ENCODE peak calls at places on chromosomes 2 and 18, in four cellular contexts. M is HL-60, J is GM12878, G is K562. S is an unnamed sample.
A peak's percentile ranks its signal among the peaks of the same experiment; 100 is the strongest.

GRCh38 chr2:44246436-44246835 is 28.8 kb upstream of the SLC3A1 start:
- DNase-seq in M (peak; percentile 28), J (no peak), G (no peak), S (no peak)

GRCh38 chr2:143513081-143513480 is 383.9 kb downstream of the ARHGAP15 start:
- DNase-seq in M (no peak), J (peak; percentile 5), G (peak; percentile 37), S (no peak)

GRCh38 chr2:13681936-13682335 is 950.6 kb upstream of the LRATD1 start:
- DNase-seq in M (no peak), J (no peak), G (no peak), S (no peak)

GRCh38 chr2:40367652-40368051 is 84.2 kb downstream of the SLC8A1 start:
- DNase-seq in M (no peak), J (no peak), G (no peak), S (no peak)

GRCh38 chr2:6958616-6959235 is 41.5 kb downstream of the RNF144A start:
- DNase-seq in M (no peak), J (no peak), G (no peak), S (no peak)

GRCh38 chr18:59446012-59446411 is 86.9 kb upstream of the LMAN1 start:
- DNase-seq in M (no peak), J (no peak), G (no peak), S (no peak)

GRCh38 chr18:73990241-73990640 is 157.4 kb downstream of the FBXO15 start:
- DNase-seq in M (no peak), J (no peak), G (no peak), S (no peak)

GRCh38 chr2:236319036-236319435 is 54.8 kb upstream of the ASB18 start:
- DNase-seq in M (no peak), J (no peak), G (no peak), S (no peak)

GRCh38 chr2:232697807-232698110 is 628 bp downstream of the GIGYF2 start:
- DNase-seq in M (no peak), J (no peak), G (peak; percentile 20), S (no peak)

GRCh38 chr18:44716697-44717163 is 36.0 kb downstream of the SETBP1 start:
- DNase-seq in M (no peak), J (no peak), G (no peak), S (no peak)

GRCh38 chr2:212536385-212537310 is 2.0 kb downstream of the ERBB4 start:
- DNase-seq in M (no peak), J (no peak), G (no peak), S (no peak)

GRCh38 chr2:109200616-109201464 is 71.8 kb downstream of the SH3RF3 start:
- DNase-seq in M (no peak), J (no peak), G (no peak), S (no peak)

GRCh38 chr2:49914281-49914680 is 760.0 kb upstream of the FSHR start:
- DNase-seq in M (no peak), J (no peak), G (no peak), S (no peak)

GRCh38 chr2:160731415-160731814 is 237.8 kb upstream of the RBMS1 start:
- DNase-seq in M (no peak), J (no peak), G (no peak), S (no peak)

GRCh38 chr18:61295153-61295552 is 38.1 kb upstream of the CDH20 start:
- DNase-seq in M (no peak), J (no peak), G (no peak), S (no peak)

GRCh38 chr2:3313845-3314375 is 63.7 kb downstream of the EIPR1 start:
- DNase-seq in M (no peak), J (no peak), G (no peak), S (no peak)
- TF ChIP-seq SPI1 in M (no peak), J (no peak), G (no peak), S (no peak)

GRCh38 chr2:101473581-101473910 is 1.4 kb downstream of the RFX8 start:
- DNase-seq in M (no peak), J (no peak), G (no peak), S (no peak)

GRCh38 chr2:101474752-101475384 is at the start of gene RFX8:
- DNase-seq in M (peak; percentile 72), J (no peak), G (no peak), S (no peak)

GRCh38 chr2:101469863-101470262 is 5.0 kb downstream of the RFX8 start:
- DNase-seq in M (no peak), J (no peak), G (no peak), S (no peak)

GRCh38 chr2:101476605-101477208 is 1.8 kb upstream of the RFX8 start:
- DNase-seq in M (no peak), J (no peak), G (no peak), S (no peak)

GRCh38 chr2:101473911-101474751 is 781 bp downstream of the RFX8 start:
- DNase-seq in M (peak; percentile 40), J (no peak), G (no peak), S (no peak)
- TF ChIP-seq SPI1 in M (peak; percentile 26), J (no peak), G (no peak), S (no peak)

GRCh38 chr2:61967262-61967661 is 61.8 kb downstream of the COMMD1 start:
- DNase-seq in M (no peak), J (no peak), G (no peak), S (no peak)
- TF ChIP-seq SPI1 in M (no peak), J (no peak), G (no peak), S (no peak)

DNA sequence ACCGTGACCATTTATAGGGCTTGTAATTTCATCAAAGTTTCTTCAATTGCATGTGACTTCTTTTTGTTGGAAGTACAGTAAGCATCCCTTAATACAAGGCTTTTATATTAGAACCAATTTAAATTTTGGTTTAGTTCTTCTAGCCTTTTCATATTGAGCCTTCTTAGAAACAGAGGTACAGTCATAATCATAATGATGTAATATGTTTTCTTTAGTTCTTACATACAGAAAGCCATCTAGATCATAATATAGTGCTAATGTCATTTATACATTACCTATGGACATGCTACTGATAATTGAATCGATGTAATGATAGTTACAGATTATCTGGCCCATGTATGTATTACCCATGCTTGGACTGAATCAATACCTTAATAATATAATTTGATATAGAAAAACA is 109.9 kb upstream of the OTX1 start:
- DNase-seq in M (no peak), J (no peak), G (no peak), S (no peak)
- TF ChIP-seq SPI1 in M (no peak), J (no peak), G (no peak), S (no peak)

DNA sequence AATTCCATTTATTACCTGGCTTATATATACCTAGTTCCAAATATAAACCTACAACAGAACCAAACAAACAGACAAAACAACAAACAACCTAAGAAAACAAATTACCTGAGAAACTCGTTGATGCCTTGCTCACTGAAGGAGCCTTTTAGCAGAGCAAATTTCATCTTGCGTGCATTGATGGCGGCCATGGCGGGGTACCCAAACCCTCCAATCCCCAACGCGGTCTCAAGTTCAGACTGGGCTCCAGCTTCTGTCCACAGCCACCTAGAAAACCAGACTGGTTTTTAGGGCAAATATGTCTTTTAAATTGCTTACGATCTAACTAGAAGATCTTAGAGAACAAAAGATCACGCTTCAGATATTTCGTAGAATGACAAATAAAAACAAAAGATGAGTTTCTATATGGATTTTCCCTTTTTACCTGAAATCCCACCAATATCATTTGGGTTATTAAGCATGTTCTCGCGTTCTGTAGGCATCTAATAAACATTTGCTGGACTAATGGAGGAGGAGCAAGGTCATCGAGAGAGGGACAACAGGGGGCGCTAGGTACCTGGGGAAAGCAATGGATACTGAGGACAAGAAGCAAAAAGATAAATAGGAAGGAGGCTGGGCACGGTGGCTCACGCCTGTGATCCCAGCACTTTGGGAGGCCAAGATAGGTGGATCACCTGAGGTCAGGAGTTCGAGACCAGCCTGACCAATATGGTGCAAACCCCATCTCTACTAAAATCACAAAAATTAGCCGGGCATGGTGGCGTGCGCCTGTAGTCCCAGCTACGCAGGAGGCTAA is 25.2 kb downstream of the PDIA6 start:
- DNase-seq in M (no peak), J (no peak), G (no peak), S (no peak)
- TF ChIP-seq SPI1 in M (no peak), J (no peak), G (no peak), S (no peak)

GRCh38 chr2:235055891-235056516 is 104.2 kb downstream of the SH3BP4 start:
- DNase-seq in M (no peak), J (no peak), G (peak; percentile 56), S (no peak)
- TF ChIP-seq SPI1 in M (no peak), J (no peak), G (no peak), S (no peak)

DNA sequence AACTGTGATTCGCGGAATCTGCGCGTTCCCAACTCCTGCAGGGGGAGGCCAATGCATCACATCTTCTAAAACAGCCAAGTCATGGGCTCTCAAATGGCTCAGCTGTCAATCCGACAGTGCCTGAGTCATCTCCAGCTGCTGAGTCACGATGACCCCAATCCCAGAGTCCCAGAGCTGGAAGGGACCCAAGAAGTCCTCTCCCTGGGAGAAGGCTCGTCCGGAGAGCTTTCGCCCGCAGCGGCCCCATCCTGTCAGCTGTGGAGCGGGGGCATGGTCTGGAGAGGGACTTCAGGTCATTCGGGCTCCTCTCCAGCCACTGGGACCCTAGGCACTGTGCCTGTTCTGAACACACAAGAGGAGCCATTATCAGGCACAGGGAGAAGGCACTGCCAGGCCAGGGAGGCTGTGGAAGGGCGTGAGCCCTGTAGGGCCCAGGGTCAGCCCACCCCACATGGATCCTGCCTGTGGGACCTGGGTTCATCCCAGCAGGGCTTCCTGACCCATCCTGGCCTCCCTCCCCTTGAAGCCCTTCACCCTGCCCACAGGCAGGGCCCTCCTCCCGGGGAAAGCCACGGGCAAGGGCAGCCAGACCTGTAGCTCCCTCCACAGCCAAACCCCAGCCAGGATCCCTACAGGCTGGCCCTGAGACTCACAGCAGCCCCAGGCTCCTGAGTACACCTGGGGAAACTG is 47.6 kb upstream of the GPC1 start:
- DNase-seq in M (no peak), J (no peak), G (peak; percentile 69), S (no peak)
- TF ChIP-seq SPI1 in M (no peak), J (no peak), G (no peak), S (no peak)

DNA sequence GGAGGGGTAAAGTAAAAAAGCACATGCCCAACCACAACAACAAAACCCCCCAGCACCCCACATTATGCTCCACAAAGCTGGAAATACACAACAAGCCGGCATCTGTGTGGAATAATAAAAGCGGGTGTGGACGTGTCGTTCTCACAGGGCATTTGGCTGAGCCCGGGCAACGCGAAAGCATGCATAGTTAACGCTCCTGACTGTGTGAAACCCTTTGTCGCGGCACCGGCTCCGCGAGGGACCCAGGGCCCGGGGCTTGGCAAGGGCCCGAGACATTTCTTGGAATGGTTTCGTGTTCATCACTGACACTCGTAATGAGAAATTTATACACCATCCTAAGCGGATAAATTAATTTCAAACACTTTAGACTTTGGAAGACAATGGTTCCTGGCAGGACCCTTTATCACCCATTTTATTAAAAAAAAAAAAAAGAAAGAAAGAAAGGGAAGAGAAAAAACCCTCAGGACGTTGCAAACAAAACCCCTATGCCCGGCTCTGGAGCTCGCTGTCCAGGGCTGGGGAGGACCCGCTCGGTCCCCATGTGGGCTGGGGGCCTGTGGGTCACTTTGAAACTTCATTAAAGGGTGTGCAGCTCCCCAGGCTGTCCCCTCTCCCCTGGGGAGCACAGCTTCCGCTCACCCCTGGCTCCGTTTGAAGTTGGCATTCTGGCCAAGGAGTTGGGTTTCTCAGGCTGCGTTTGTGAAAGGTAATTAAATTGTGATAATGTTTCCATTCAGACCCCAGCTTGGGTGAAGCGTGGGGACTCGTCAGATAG is 165.8 kb downstream of the INHBB start:
- DNase-seq in M (no peak), J (no peak), G (no peak), S (no peak)
- TF ChIP-seq SPI1 in M (no peak), J (no peak), G (no peak), S (no peak)

GRCh38 chr2:106531676-106532075 is 44.5 kb downstream of the CD8B2 start:
- DNase-seq in M (no peak), J (no peak), G (no peak), S (no peak)
- TF ChIP-seq SPI1 in M (no peak), J (no peak), G (no peak), S (no peak)

S was measured in GM12891.